ENCODE peak calls at places on chromosomes 11 and 22, in ten cellular contexts. P is neuronal stem cell; D is coronary artery; C is body of pancreas; F is SK-N-SH; S is Karpas-422; J is CD4-positive, CD25-positive, alpha-beta regulatory T cell; U is suprapubic skin; L is HCT116; W is effector memory CD4-positive, alpha-beta T cell. X is an unnamed sample.

GRCh38 chr22:31943976-31944699 is at the start of gene YWHAH:
- DNase-seq in P (peak; percentile 96), D (peak; percentile 94), C (peak; percentile 98), F (peak; percentile 99), S (peak; percentile 97), J (peak; percentile 93), U (peak; percentile 96), L (peak; percentile 71), W (peak; percentile 85), X (peak; percentile 87)

GRCh38 chr11:134789104-134789503 is 377.1 kb upstream of the B3GAT1 start:
- DNase-seq in P (no peak), D (no peak), C (no peak), F (no peak), S (no peak), J (no peak), U (no peak), L (no peak), W (no peak), X (no peak)

GRCh38 chr22:41532908-41533825 is 11.1 kb downstream of the POLR3H start:
- DNase-seq in P (peak; percentile 70), D (peak; percentile 85), C (peak; percentile 79), F (peak; percentile 71), S (peak; percentile 92), J (peak; percentile 68), U (no peak), L (no peak), W (peak; percentile 39), X (peak; percentile 61)

GRCh38 chr11:75302346-75302745 is 49.1 kb downstream of the ARRB1 start:
- DNase-seq in P (no peak), D (no peak), C (no peak), F (peak; percentile 51), S (no peak), J (no peak), U (no peak), L (no peak), W (no peak), X (no peak)

GRCh38 chr22:43442386-43443060 is 30.7 kb downstream of the MPPED1 start:
- DNase-seq in P (no peak), D (no peak), C (no peak), F (no peak), S (no peak), J (no peak), U (no peak), L (no peak), W (no peak), X (no peak)

GRCh38 chr11:64294665-64295289 is 3.7 kb downstream of the KCNK4 start:
- DNase-seq in P (no peak), D (no peak), C (no peak), F (no peak), S (no peak), J (no peak), U (no peak), L (no peak), W (no peak), X (no peak)

GRCh38 chr11:19714387-19715363 is 2.0 kb downstream of the NAV2 start:
- DNase-seq in P (no peak), D (peak; percentile 87), C (no peak), F (peak; percentile 76), S (no peak), J (no peak), U (peak; percentile 75), L (no peak), W (no peak), X (peak; percentile 25)

GRCh38 chr22:41579997-41580355 is 9.7 kb downstream of the PMM1 start:
- DNase-seq in P (no peak), D (no peak), C (no peak), F (no peak), S (no peak), J (no peak), U (no peak), L (no peak), W (no peak), X (no peak)

GRCh38 chr11:75733346-75734107 is 15.9 kb downstream of the MOGAT2 start:
- DNase-seq in P (no peak), D (no peak), C (no peak), F (peak; percentile 52), S (no peak), J (no peak), U (no peak), L (no peak), W (no peak), X (peak; percentile 58)

GRCh38 chr22:44620129-44620840 is 81.7 kb upstream of the PRR5 start:
- DNase-seq in P (peak; percentile 89), D (no peak), C (peak; percentile 37), F (peak; percentile 75), S (no peak), J (peak; percentile 92), U (peak; percentile 81), L (no peak), W (peak; percentile 79), X (no peak)

GRCh38 chr11:16154715-16155396 is 201.5 kb downstream of the SOX6 start:
- DNase-seq in P (no peak), D (no peak), C (peak; percentile 42), F (no peak), S (no peak), J (no peak), U (no peak), L (no peak), W (no peak), X (no peak)

GRCh38 chr11:65912840-65913239 is 6.0 kb downstream of the C11orf68 start:
- DNase-seq in P (no peak), D (no peak), C (no peak), F (no peak), S (no peak), J (no peak), U (no peak), L (no peak), W (no peak), X (no peak)

GRCh38 chr11:1567052-1567720 is 4.9 kb downstream of the DUSP8 start:
- DNase-seq in P (no peak), D (no peak), C (peak; percentile 14), F (no peak), S (no peak), J (no peak), U (peak; percentile 65), L (no peak), W (no peak), X (no peak)

GRCh38 chr11:21707116-21707769 is 485.6 kb upstream of the ANO5 start:
- DNase-seq in P (no peak), D (no peak), C (no peak), F (no peak), S (no peak), J (no peak), U (no peak), L (no peak), W (no peak), X (no peak)

DNA sequence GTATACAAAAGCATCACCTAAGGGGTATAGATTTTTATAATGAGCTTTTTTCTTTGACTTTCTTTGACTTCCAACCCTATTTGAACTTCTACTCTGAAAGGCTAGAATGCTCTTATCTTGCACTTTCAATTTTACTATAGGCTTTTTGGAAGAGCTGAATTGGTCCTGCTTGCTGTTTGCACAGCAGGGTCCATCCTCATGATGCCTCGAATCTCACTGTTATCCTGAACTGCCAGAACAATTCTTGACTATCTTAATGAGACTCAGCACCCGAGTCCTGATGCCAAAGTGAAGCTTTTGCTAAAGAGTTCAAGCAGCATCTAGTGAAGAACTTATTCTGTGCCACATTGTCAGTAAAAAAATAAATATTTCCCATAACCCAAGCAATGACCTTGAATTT is 488.3 kb upstream of the ANO5 start:
- DNase-seq in P (no peak), D (no peak), C (no peak), F (no peak), S (no peak), J (no peak), U (no peak), L (no peak), W (no peak), X (no peak)
- H3K27ac ChIP-seq in P (no peak overlapping the region), D (no peak overlapping the region), C (no peak overlapping the region), F (no peak overlapping the region), S (no peak overlapping the region), J (no peak overlapping the region), U (no peak overlapping the region), L (no peak overlapping the region), W (no peak overlapping the region), X (no peak overlapping the region)

DNA sequence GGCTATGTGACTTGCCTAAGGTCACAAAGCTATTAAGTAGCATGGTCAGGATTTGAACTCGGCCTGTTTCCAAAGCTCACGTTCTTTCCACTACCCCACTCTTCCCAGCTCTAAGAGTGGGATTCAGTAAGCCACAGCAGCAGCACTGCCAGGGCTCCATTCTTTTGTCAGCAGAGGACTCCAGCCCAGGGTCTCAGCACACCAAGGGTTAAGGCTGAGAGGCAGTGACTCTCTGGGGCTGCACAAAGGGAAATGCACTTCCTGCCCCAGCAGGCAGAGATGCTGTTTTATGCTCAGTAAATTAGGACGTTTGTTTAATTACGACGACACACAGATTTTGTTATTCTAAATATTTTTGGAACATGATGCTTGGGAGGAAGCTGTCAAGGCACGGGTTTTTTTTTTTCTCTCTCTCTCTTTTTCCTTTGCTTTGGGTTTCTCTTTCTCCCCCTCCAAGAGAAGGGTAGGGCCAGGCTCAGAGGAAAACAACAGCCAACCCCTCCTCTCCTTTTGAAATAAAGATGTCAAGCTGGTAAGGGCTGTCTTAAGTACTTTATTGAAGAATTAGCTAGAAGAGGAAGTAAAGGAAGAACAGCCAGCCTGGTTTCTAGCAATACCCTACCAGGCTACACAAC is 2.9 kb downstream of the MYH9 start:
- DNase-seq in P (no peak), D (no peak), C (no peak), F (peak; percentile 61), S (peak; percentile 74), J (peak; percentile 81), U (no peak), L (no peak), W (no peak), X (no peak)
- H3K27ac ChIP-seq in P (peak overlapping the region; percentile 94), D (peak overlapping the region; percentile 98), C (peak overlapping the region; percentile 100), F (peak overlapping the region; percentile 79), S (peak overlapping the region; percentile 94), J (peak overlapping the region; percentile 96), U (peak overlapping the region; percentile 98), L (peak overlapping the region; percentile 97), W (peak overlapping the region; percentile 88), X (peak overlapping the region; percentile 93)

GRCh38 chr22:36377022-36377631 is 10.6 kb downstream of the MYH9 start:
- DNase-seq in P (no peak), D (no peak), C (no peak), F (no peak), S (no peak), J (peak; percentile 92), U (no peak), L (no peak), W (no peak), X (no peak)
- H3K27ac ChIP-seq in P (no peak overlapping the region), D (peak overlapping the region; percentile 79), C (peak overlapping the region; percentile 100), F (no peak overlapping the region), S (no peak overlapping the region), J (peak overlapping the region; percentile 96), U (peak overlapping the region; percentile 3), L (no peak overlapping the region), W (peak overlapping the region; percentile 87), X (no peak overlapping the region)

DNA sequence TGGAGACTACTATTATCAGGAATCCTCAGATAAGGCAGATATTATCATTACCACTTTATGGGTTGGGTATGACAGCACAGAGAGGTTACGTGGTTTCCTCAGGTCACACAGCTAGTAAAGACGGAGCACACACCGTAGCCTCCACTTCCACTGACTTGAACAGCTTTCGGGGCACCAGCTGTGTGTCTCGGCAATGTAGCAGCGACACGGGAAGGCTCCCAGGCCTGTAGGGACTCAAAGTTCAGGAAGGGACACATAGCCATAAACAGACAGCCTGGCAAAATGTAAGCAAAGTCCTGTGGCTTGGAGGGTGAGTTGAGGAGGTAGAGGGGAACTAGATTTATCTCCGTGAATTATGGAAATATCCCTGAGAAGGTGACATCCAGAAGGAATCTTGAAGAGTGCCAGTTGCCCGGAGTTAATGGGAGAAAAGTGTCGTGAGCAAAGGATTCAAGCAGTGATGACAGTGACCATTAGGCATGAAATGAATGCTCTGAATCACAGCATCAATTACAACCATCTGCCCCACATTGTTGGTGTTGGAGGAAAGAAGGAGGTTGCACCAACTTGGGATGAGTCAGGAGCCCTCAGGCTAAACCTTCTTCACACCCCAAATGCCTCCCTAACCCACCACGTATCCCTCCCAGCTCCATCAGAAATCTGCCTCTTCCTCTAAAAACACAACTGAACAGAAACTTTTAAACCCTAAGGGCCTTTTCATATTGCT is 106.7 kb upstream of the ASPHD2 start:
- DNase-seq in P (no peak), D (no peak), C (no peak), F (no peak), S (no peak), J (no peak), U (no peak), L (peak; percentile 8), W (no peak), X (no peak)
- H3K27ac ChIP-seq in P (no peak overlapping the region), D (no peak overlapping the region), C (no peak overlapping the region), F (no peak overlapping the region), S (no peak overlapping the region), J (no peak overlapping the region), U (no peak overlapping the region), L (no peak overlapping the region), W (no peak overlapping the region), X (no peak overlapping the region)

X was measured in caudate nucleus.